ENCODE peak calls at places on chromosomes 16 and 17, in seven cellular contexts. One of them, this sample, is unnamed.

GRCh38 chr16:63702981-63703590 is 1418.8 kb downstream of the CDH11 start:
- DNase-seq in IMR-90: no peak
- DNase-seq in breast epithelium: no peak
- DNase-seq in stomach: peak
- DNase-seq in ovary: no peak
- DNase-seq in upper lobe of left lung: no peak
- DNase-seq in endothelial cell of umbilical vein: no peak
- DNase-seq in this sample: no peak

GRCh38 chr17:18201108-18201507 is 17.5 kb downstream of the ALKBH5 start:
- DNase-seq in IMR-90: no peak
- DNase-seq in breast epithelium: no peak
- DNase-seq in stomach: no peak
- DNase-seq in ovary: no peak
- DNase-seq in upper lobe of left lung: no peak
- DNase-seq in endothelial cell of umbilical vein: no peak
- DNase-seq in this sample: no peak

GRCh38 chr17:65261682-65262636 is 124.8 kb downstream of the RGS9 start:
- DNase-seq in IMR-90: peak
- DNase-seq in breast epithelium: no peak
- DNase-seq in stomach: no peak
- DNase-seq in ovary: no peak
- DNase-seq in upper lobe of left lung: no peak
- DNase-seq in endothelial cell of umbilical vein: peak
- DNase-seq in this sample: no peak

GRCh38 chr17:52030096-52030495 is 128.4 kb downstream of the CA10 start:
- DNase-seq in IMR-90: no peak
- DNase-seq in breast epithelium: no peak
- DNase-seq in stomach: no peak
- DNase-seq in ovary: no peak
- DNase-seq in upper lobe of left lung: no peak
- DNase-seq in endothelial cell of umbilical vein: no peak
- DNase-seq in this sample: no peak

GRCh38 chr17:39926588-39927100 is 757 bp downstream of the ORMDL3 start:
- DNase-seq in IMR-90: no peak
- DNase-seq in breast epithelium: peak
- DNase-seq in stomach: peak
- DNase-seq in ovary: no peak
- DNase-seq in upper lobe of left lung: peak
- DNase-seq in endothelial cell of umbilical vein: peak
- DNase-seq in this sample: peak

GRCh38 chr17:76354747-76355310 is 1.1 kb upstream of the PRPSAP1 start:
- DNase-seq in IMR-90: no peak
- DNase-seq in breast epithelium: no peak
- DNase-seq in stomach: no peak
- DNase-seq in ovary: no peak
- DNase-seq in upper lobe of left lung: no peak
- DNase-seq in endothelial cell of umbilical vein: no peak
- DNase-seq in this sample: no peak

GRCh38 chr16:84116720-84117481 is at the start of gene MBTPS1:
- DNase-seq in IMR-90: peak
- DNase-seq in breast epithelium: peak
- DNase-seq in stomach: peak
- DNase-seq in ovary: peak
- DNase-seq in upper lobe of left lung: peak
- DNase-seq in endothelial cell of umbilical vein: peak
- DNase-seq in this sample: peak

GRCh38 chr17:14545156-14545906 is 244.4 kb downstream of the HS3ST3B1 start:
- DNase-seq in IMR-90: no peak
- DNase-seq in breast epithelium: no peak
- DNase-seq in stomach: no peak
- DNase-seq in ovary: no peak
- DNase-seq in upper lobe of left lung: no peak
- DNase-seq in endothelial cell of umbilical vein: no peak
- DNase-seq in this sample: no peak

GRCh38 chr17:14112407-14112806 is 43.1 kb downstream of the COX10 start:
- DNase-seq in IMR-90: no peak
- DNase-seq in breast epithelium: no peak
- DNase-seq in stomach: no peak
- DNase-seq in ovary: no peak
- DNase-seq in upper lobe of left lung: no peak
- DNase-seq in endothelial cell of umbilical vein: no peak
- DNase-seq in this sample: no peak

GRCh38 chr17:75778861-75779249 is 5.8 kb upstream of the UNK start:
- DNase-seq in IMR-90: peak
- DNase-seq in breast epithelium: peak
- DNase-seq in stomach: peak
- DNase-seq in ovary: no peak
- DNase-seq in upper lobe of left lung: peak
- DNase-seq in endothelial cell of umbilical vein: no peak
- DNase-seq in this sample: peak

GRCh38 chr17:80820331-80820730 is 171.3 kb upstream of the CHMP6 start:
- DNase-seq in IMR-90: no peak
- DNase-seq in breast epithelium: no peak
- DNase-seq in stomach: no peak
- DNase-seq in ovary: no peak
- DNase-seq in upper lobe of left lung: no peak
- DNase-seq in endothelial cell of umbilical vein: no peak
- DNase-seq in this sample: no peak

GRCh38 chr17:65173284-65173793 is 36.2 kb downstream of the RGS9 start:
- DNase-seq in IMR-90: peak
- DNase-seq in breast epithelium: peak
- DNase-seq in stomach: peak
- DNase-seq in ovary: no peak
- DNase-seq in upper lobe of left lung: peak
- DNase-seq in endothelial cell of umbilical vein: peak
- DNase-seq in this sample: peak

GRCh38 chr17:41464682-41465081 is 2.5 kb downstream of the KRT32 start:
- DNase-seq in IMR-90: peak
- DNase-seq in breast epithelium: peak
- DNase-seq in stomach: peak
- DNase-seq in ovary: peak
- DNase-seq in upper lobe of left lung: peak
- DNase-seq in endothelial cell of umbilical vein: peak
- DNase-seq in this sample: peak

GRCh38 chr16:58499615-58500328 is at the start of gene NDRG4:
- DNase-seq in IMR-90: peak
- DNase-seq in breast epithelium: peak
- DNase-seq in stomach: peak
- DNase-seq in ovary: no peak
- DNase-seq in upper lobe of left lung: peak
- DNase-seq in endothelial cell of umbilical vein: peak
- DNase-seq in this sample: no peak

GRCh38 chr17:34255381-34255732 is 272 bp downstream of the CCL2 start:
- DNase-seq in IMR-90: no peak
- DNase-seq in breast epithelium: no peak
- DNase-seq in stomach: no peak
- DNase-seq in ovary: no peak
- DNase-seq in upper lobe of left lung: no peak
- DNase-seq in endothelial cell of umbilical vein: no peak
- DNase-seq in this sample: no peak

GRCh38 chr16:50555892-50556673 is 7.9 kb downstream of the NKD1 start:
- DNase-seq in IMR-90: no peak
- DNase-seq in breast epithelium: no peak
- DNase-seq in stomach: no peak
- DNase-seq in ovary: no peak
- DNase-seq in upper lobe of left lung: no peak
- DNase-seq in endothelial cell of umbilical vein: no peak
- DNase-seq in this sample: no peak

GRCh38 chr17:73560661-73561060 is 83.6 kb downstream of the SDK2 start:
- DNase-seq in IMR-90: no peak
- DNase-seq in breast epithelium: no peak
- DNase-seq in stomach: no peak
- DNase-seq in ovary: no peak
- DNase-seq in upper lobe of left lung: no peak
- DNase-seq in endothelial cell of umbilical vein: no peak
- DNase-seq in this sample: no peak

GRCh38 chr17:3730881-3731429 is 7.3 kb downstream of the HASPIN start:
- DNase-seq in IMR-90: peak
- DNase-seq in breast epithelium: no peak
- DNase-seq in stomach: no peak
- DNase-seq in ovary: no peak
- DNase-seq in upper lobe of left lung: no peak
- DNase-seq in endothelial cell of umbilical vein: no peak
- DNase-seq in this sample: no peak

GRCh38 chr17:40993856-40994255 is at the start of gene KRTAP3-3:
- DNase-seq in IMR-90: no peak
- DNase-seq in breast epithelium: no peak
- DNase-seq in stomach: no peak
- DNase-seq in ovary: no peak
- DNase-seq in upper lobe of left lung: no peak
- DNase-seq in endothelial cell of umbilical vein: no peak
- DNase-seq in this sample: no peak

GRCh38 chr16:86701286-86701975 is 123.1 kb downstream of the FOXL1 start:
- DNase-seq in IMR-90: no peak
- DNase-seq in breast epithelium: no peak
- DNase-seq in stomach: no peak
- DNase-seq in ovary: no peak
- DNase-seq in upper lobe of left lung: no peak
- DNase-seq in endothelial cell of umbilical vein: no peak
- DNase-seq in this sample: no peak

GRCh38 chr16:12416136-12416787 is 387.4 kb downstream of the CPPED1 start:
- DNase-seq in IMR-90: no peak
- DNase-seq in breast epithelium: no peak
- DNase-seq in stomach: no peak
- DNase-seq in ovary: no peak
- DNase-seq in upper lobe of left lung: peak
- DNase-seq in endothelial cell of umbilical vein: no peak
- DNase-seq in this sample: no peak

GRCh38 chr17:37440424-37440823 is 33.7 kb downstream of the TADA2A start:
- DNase-seq in IMR-90: no peak
- DNase-seq in breast epithelium: no peak
- DNase-seq in stomach: no peak
- DNase-seq in ovary: no peak
- DNase-seq in upper lobe of left lung: no peak
- DNase-seq in endothelial cell of umbilical vein: no peak
- DNase-seq in this sample: no peak

GRCh38 chr17:78316115-78316866 is 43.6 kb downstream of the SOCS3 start:
- DNase-seq in IMR-90: no peak
- DNase-seq in breast epithelium: no peak
- DNase-seq in stomach: no peak
- DNase-seq in ovary: peak
- DNase-seq in upper lobe of left lung: no peak
- DNase-seq in endothelial cell of umbilical vein: no peak
- DNase-seq in this sample: no peak

GRCh38 chr17:78315355-78316114 is 44.3 kb downstream of the SOCS3 start:
- DNase-seq in IMR-90: peak
- DNase-seq in breast epithelium: peak
- DNase-seq in stomach: peak
- DNase-seq in ovary: peak
- DNase-seq in upper lobe of left lung: peak
- DNase-seq in endothelial cell of umbilical vein: peak
- DNase-seq in this sample: peak

GRCh38 chr17:78316867-78317816 is 42.7 kb downstream of the SOCS3 start:
- DNase-seq in IMR-90: peak
- DNase-seq in breast epithelium: no peak
- DNase-seq in stomach: peak
- DNase-seq in ovary: peak
- DNase-seq in upper lobe of left lung: peak
- DNase-seq in endothelial cell of umbilical vein: no peak
- DNase-seq in this sample: peak

GRCh38 chr17:78313735-78314648 is 45.9 kb downstream of the SOCS3 start:
- DNase-seq in IMR-90: peak
- DNase-seq in breast epithelium: peak
- DNase-seq in stomach: peak
- DNase-seq in ovary: peak
- DNase-seq in upper lobe of left lung: peak
- DNase-seq in endothelial cell of umbilical vein: peak
- DNase-seq in this sample: peak

GRCh38 chr17:78314683-78315354 is 45.1 kb downstream of the SOCS3 start:
- DNase-seq in IMR-90: no peak
- DNase-seq in breast epithelium: no peak
- DNase-seq in stomach: no peak
- DNase-seq in ovary: peak
- DNase-seq in upper lobe of left lung: no peak
- DNase-seq in endothelial cell of umbilical vein: no peak
- DNase-seq in this sample: no peak
- H3K4me3 ChIP-seq in IMR-90: no peak
- H3K4me3 ChIP-seq in breast epithelium: no peak
- H3K4me3 ChIP-seq in stomach: no peak
- H3K4me3 ChIP-seq in ovary: no peak
- H3K4me3 ChIP-seq in upper lobe of left lung: no peak
- H3K4me3 ChIP-seq in endothelial cell of umbilical vein: peak
- H3K4me3 ChIP-seq in this sample: no peak

DNA sequence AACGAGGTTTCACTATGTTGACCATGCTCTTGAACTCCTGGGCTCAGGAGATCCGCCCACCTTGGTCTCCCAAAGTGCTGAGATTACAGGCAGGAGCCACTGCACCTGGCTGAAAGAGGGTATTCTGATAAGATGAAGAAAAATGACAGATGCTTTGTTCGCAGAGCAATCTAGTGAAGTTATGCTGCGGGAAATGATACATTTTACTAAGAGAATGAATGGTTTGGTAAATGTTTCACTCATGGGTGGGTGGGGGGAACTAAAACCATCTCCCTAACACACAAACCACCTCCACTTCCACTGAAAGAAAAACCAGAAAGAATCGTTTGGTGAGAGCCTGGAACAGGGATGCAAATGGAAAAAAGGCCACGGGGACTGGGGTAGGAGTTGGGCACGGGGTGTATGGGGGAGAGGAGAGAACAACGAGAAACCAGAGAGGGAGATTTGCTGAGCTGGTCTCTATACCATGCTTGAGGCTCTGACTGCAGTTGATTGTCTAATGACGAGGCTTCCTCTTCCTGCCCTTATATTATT is 19.0 kb upstream of the XYLT2 start:
- DNase-seq in IMR-90: no peak
- DNase-seq in breast epithelium: no peak
- DNase-seq in stomach: no peak
- DNase-seq in ovary: no peak
- DNase-seq in upper lobe of left lung: no peak
- DNase-seq in endothelial cell of umbilical vein: no peak
- DNase-seq in this sample: no peak
- TF ChIP-seq POLR2A in IMR-90: no peak
- TF ChIP-seq POLR2A in breast epithelium: no peak
- TF ChIP-seq POLR2A in stomach: no peak
- TF ChIP-seq POLR2A in ovary: no peak
- TF ChIP-seq POLR2A in upper lobe of left lung: no peak
- TF ChIP-seq POLR2A in endothelial cell of umbilical vein: no peak
- TF ChIP-seq POLR2A in this sample: no peak

DNA sequence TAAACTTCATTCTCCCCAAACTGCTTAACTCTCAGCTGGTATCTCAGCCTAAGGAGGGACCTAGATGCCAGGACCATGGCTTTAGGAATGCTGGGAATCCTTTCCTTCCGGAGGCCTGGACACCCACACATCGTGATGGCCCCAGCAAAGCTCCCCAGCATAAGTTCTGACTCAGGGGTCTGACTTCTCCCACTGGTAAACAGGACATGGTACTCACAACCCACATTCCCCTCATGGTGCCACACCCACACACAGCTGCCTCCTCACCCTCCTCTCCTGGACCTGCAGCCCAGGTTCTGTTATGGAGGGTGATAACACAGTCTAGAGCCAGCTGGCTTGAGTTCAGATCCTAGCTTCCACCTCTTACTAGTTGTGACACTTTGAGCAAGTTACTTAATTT is 710 bp upstream of the RNF227 start:
- DNase-seq in IMR-90: peak
- DNase-seq in breast epithelium: peak
- DNase-seq in stomach: no peak
- DNase-seq in ovary: no peak
- DNase-seq in upper lobe of left lung: no peak
- DNase-seq in endothelial cell of umbilical vein: no peak
- DNase-seq in this sample: no peak
- H3K4me3 ChIP-seq in IMR-90: no peak
- H3K4me3 ChIP-seq in breast epithelium: no peak
- H3K4me3 ChIP-seq in stomach: peak
- H3K4me3 ChIP-seq in ovary: peak
- H3K4me3 ChIP-seq in upper lobe of left lung: no peak
- H3K4me3 ChIP-seq in endothelial cell of umbilical vein: no peak
- H3K4me3 ChIP-seq in this sample: no peak

GRCh38 chr16:89375686-89376085 is 114.7 kb downstream of the ANKRD11 start:
- DNase-seq in IMR-90: no peak
- DNase-seq in breast epithelium: no peak
- DNase-seq in stomach: no peak
- DNase-seq in ovary: no peak
- DNase-seq in upper lobe of left lung: no peak
- DNase-seq in endothelial cell of umbilical vein: no peak
- DNase-seq in this sample: no peak
- TF ChIP-seq POLR2A in IMR-90: no peak
- TF ChIP-seq POLR2A in breast epithelium: no peak
- TF ChIP-seq POLR2A in stomach: no peak
- TF ChIP-seq POLR2A in ovary: no peak
- TF ChIP-seq POLR2A in upper lobe of left lung: no peak
- TF ChIP-seq POLR2A in endothelial cell of umbilical vein: no peak
- TF ChIP-seq POLR2A in this sample: no peak

This sample was measured in thyroid gland.